ENCODE peak calls at places on chromosomes 3 and 15, in four cellular contexts. Q is thoracic aorta, M is cardiac muscle cell, T is endothelial cell of umbilical vein. H is an unnamed sample.

GRCh38 chr3:23836536-23837230 is 30.9 kb downstream of the UBE2E1 start:
- DNase-seq in T (no peak), Q (no peak), M (no peak), H (no peak)

GRCh38 chr15:95169701-95170459 is 938.5 kb downstream of the MCTP2 start:
- DNase-seq in T (no peak), Q (no peak), M (peak; percentile 0), H (no peak)

GRCh38 chr3:156617145-156617544 is 57.2 kb upstream of the TIPARP start:
- DNase-seq in T (no peak), M (no peak), Q (no peak), H (no peak)

GRCh38 chr3:58180940-58181587 is 29.7 kb downstream of the DNASE1L3 start:
- DNase-seq in Q (no peak), T (no peak), M (no peak), H (no peak)

GRCh38 chr3:143120716-143121239 is 1.2 kb downstream of the CHST2 start:
- DNase-seq in M (peak; percentile 47), T (peak; percentile 43), Q (no peak), H (no peak)

GRCh38 chr3:177530908-177531307 is 333.6 kb upstream of the TBL1XR1 start:
- DNase-seq in M (no peak), T (no peak), Q (no peak), H (no peak)

GRCh38 chr3:57731311-57731710 is 24.8 kb upstream of the SLMAP start:
- DNase-seq in Q (no peak), M (no peak), T (no peak), H (no peak)

GRCh38 chr3:11201246-11202024 is 47.1 kb downstream of the HRH1 start:
- DNase-seq in M (no peak), Q (peak; percentile 34), T (peak; percentile 97), H (no peak)

GRCh38 chr15:68775671-68776476 is 44.8 kb downstream of the ANP32A start:
- DNase-seq in M (no peak), Q (peak; percentile 60), T (peak; percentile 48), H (no peak)

GRCh38 chr3:185371683-185372082 is 8.7 kb downstream of the MAP3K13 start:
- DNase-seq in T (no peak), Q (no peak), M (no peak), H (no peak)

GRCh38 chr3:46736006-46736872 is 18.6 kb upstream of the PRSS50 start:
- DNase-seq in Q (no peak), M (no peak), T (no peak), H (no peak)

GRCh38 chr3:34351857-34352545 is 553.6 kb downstream of the PDCD6IP start:
- DNase-seq in Q (no peak), M (peak; percentile 68), T (no peak), H (no peak)

GRCh38 chr15:66831801-66832390 is 129.9 kb downstream of the SMAD6 start:
- DNase-seq in T (no peak), Q (no peak), M (no peak), H (no peak)

GRCh38 chr3:196968233-196969000 is at the start of gene PIGZ:
- DNase-seq in M (peak; percentile 62), T (peak; percentile 25), Q (no peak), H (no peak)

GRCh38 chr3:54225841-54226528 is 103.6 kb downstream of the CACNA2D3 start:
- DNase-seq in Q (no peak), T (no peak), M (peak; percentile 8), H (no peak)

GRCh38 chr3:182814419-182815160 is 21.3 kb downstream of the ATP11B start:
- DNase-seq in Q (no peak), T (no peak), M (no peak), H (no peak)

GRCh38 chr3:176953106-176954080 is 243.9 kb downstream of the TBL1XR1 start:
- DNase-seq in T (no peak), Q (no peak), M (no peak), H (no peak)

GRCh38 chr3:46667061-46667621 is 26.3 kb downstream of the ALS2CL start:
- DNase-seq in T (no peak), Q (no peak), M (no peak), H (no peak)

GRCh38 chr3:129064969-129065726 is 4.6 kb downstream of the GP9 start:
- DNase-seq in M (no peak), Q (no peak), T (no peak), H (no peak)

GRCh38 chr3:66483006-66483928 is 17.6 kb downstream of the LRIG1 start:
- DNase-seq in T (peak; percentile 81), M (no peak), Q (peak; percentile 59), H (no peak)

GRCh38 chr15:93312891-93313486 is 224.0 kb upstream of the RGMA start:
- DNase-seq in T (no peak), Q (no peak), M (no peak), H (no peak)

GRCh38 chr3:184637705-184638104 is 74.2 kb downstream of the MAGEF1 start:
- DNase-seq in T (no peak), M (no peak), Q (no peak), H (no peak)

GRCh38 chr15:29613951-29614382 is 208.3 kb downstream of the TJP1 start:
- DNase-seq in T (no peak), M (no peak), Q (no peak), H (no peak)

GRCh38 chr3:53161820-53162671 is 1.0 kb downstream of the PRKCD start:
- DNase-seq in M (peak; percentile 53), T (peak; percentile 16), Q (no peak), H (peak; percentile 29)

GRCh38 chr3:126083511-126083912 is 412 bp downstream of the SLC41A3 start:
- DNase-seq in T (peak; percentile 18), Q (no peak), M (peak; percentile 77), H (peak; percentile 16)

GRCh38 chr3:146156801-146157310 is 4.1 kb downstream of the PLOD2 start:
- DNase-seq in T (peak; percentile 58), Q (no peak), M (no peak), H (no peak)

GRCh38 chr3:73423133-73423532 is 201.6 kb downstream of the PDZRN3 start:
- DNase-seq in M (no peak), T (no peak), Q (no peak), H (no peak)

GRCh38 chr3:15527031-15527459 is 5.5 kb upstream of the COLQ start:
- DNase-seq in Q (no peak), M (peak; percentile 62), T (no peak), H (no peak)

GRCh38 chr3:6739288-6739687 is 121.6 kb upstream of the GRM7 start:
- DNase-seq in M (no peak), T (no peak), Q (no peak), H (no peak)

GRCh38 chr3:23600178-23600577 is 205.6 kb upstream of the UBE2E1 start:
- DNase-seq in M (no peak), T (no peak), Q (no peak), H (no peak)

GRCh38 chr3:137385922-137386321 is 378.2 kb upstream of the SOX14 start:
- DNase-seq in M (no peak), T (no peak), Q (no peak), H (no peak)

GRCh38 chr15:32831458-32831857 is 113.7 kb downstream of the GREM1 start:
- DNase-seq in Q (no peak), M (no peak), T (no peak), H (no peak)

GRCh38 chr3:48556796-48557626 is at the start of gene PFKFB4:
- DNase-seq in T (peak; percentile 99), Q (peak; percentile 97), M (peak; percentile 99), H (peak; percentile 99)
- H3K4me1 ChIP-seq in T (peaks cover 12% of the 10 kb centered on the region), Q (peaks cover 28% of the 10 kb centered on the region), M (peaks cover 59% of the 10 kb centered on the region), H (peaks cover 12% of the 10 kb centered on the region)

GRCh38 chr3:78351338-78351737 is 1311.4 kb downstream of the ROBO2 start:
- DNase-seq in Q (no peak), T (no peak), M (no peak), H (no peak)
- H3K4me1 ChIP-seq in Q (no peaks in the 10 kb centered on the region), T (no peaks in the 10 kb centered on the region), M (peaks cover 7% of the 10 kb centered on the region), H (no peaks in the 10 kb centered on the region)

GRCh38 chr15:78065973-78066946 is 11.3 kb downstream of the TBC1D2B start:
- DNase-seq in T (no peak), Q (no peak), M (no peak), H (no peak)

GRCh38 chr15:78065284-78065872 is 12.1 kb downstream of the TBC1D2B start:
- DNase-seq in M (no peak), Q (no peak), T (peak; percentile 68), H (no peak)

GRCh38 chr15:78064544-78064943 is 13.0 kb downstream of the TBC1D2B start:
- DNase-seq in T (no peak), Q (no peak), M (no peak), H (no peak)

GRCh38 chr15:78061963-78062427 is 15.5 kb downstream of the TBC1D2B start:
- DNase-seq in M (peak; percentile 63), Q (no peak), T (peak; percentile 34), H (no peak)

GRCh38 chr15:78063966-78064365 is 13.5 kb downstream of the TBC1D2B start:
- DNase-seq in T (no peak), M (no peak), Q (no peak), H (no peak)
- H3K4me1 ChIP-seq in T (peaks cover 55% of the 10 kb centered on the region), M (peaks cover 8% of the 10 kb centered on the region), Q (peaks cover 65% of the 10 kb centered on the region), H (peaks cover 69% of the 10 kb centered on the region)

DNA sequence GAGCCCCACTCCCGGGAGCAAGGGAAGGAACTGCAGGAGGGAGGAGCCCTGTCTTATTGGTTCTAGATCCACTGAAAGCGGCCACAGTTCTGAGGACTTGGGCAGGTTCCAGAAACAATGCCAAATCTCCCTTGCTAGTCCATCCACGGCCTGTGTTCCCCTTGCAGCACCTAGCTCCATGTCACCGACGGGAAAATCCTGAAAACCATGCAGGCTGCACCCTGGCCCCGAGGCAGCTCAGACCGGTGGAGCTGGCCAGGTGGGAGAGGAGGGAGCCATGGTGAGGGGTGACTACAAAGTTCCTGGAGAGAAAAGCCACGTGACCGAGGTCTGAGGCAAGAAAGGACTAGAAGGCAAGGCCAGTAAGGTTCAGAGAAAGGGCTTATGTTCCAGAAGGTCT is 5.5 kb downstream of the MGLL start:
- DNase-seq in M (no peak), T (no peak), Q (no peak), H (no peak)
- H3K4me1 ChIP-seq in M (no peaks in the 10 kb centered on the region), T (peaks cover 18% of the 10 kb centered on the region), Q (peaks cover 9% of the 10 kb centered on the region), H (no peaks in the 10 kb centered on the region)

GRCh38 chr15:85475711-85476110 is 95.3 kb downstream of the AKAP13 start:
- DNase-seq in T (no peak), Q (no peak), M (no peak), H (no peak)
- H3K4me1 ChIP-seq in T (peaks cover 40% of the 10 kb centered on the region), Q (no peaks in the 10 kb centered on the region), M (peaks cover 22% of the 10 kb centered on the region), H (peaks cover 14% of the 10 kb centered on the region)

DNA sequence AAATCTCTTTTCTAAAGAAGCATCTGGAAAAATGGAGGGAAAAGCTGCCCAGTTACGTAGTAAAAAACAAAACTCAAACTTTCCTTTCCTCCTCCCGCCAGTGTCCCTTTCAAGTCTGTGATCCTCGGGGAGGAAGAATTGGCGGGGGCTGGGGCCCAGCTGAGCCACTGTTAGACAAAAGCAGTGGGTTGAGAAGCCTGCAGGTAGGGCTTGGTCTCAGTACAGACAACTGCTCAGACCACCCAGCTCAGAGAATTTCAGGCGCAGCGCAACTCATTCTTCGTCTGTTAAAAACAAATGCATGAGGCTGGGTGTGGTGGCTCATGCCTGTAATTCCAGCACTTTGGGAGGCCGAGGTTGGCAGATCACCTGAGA is 117.1 kb downstream of the MYLK start:
- DNase-seq in M (no peak), Q (no peak), T (no peak), H (no peak)
- H3K4me1 ChIP-seq in M (no peaks in the 10 kb centered on the region), Q (peaks cover 26% of the 10 kb centered on the region), T (no peaks in the 10 kb centered on the region), H (no peaks in the 10 kb centered on the region)

GRCh38 chr15:63602595-63602994 is 5.4 kb downstream of the FBXL22 start:
- DNase-seq in T (no peak), M (no peak), Q (no peak), H (no peak)
- H3K4me1 ChIP-seq in T (peaks cover 17% of the 10 kb centered on the region), M (peaks cover 28% of the 10 kb centered on the region), Q (peaks cover 10% of the 10 kb centered on the region), H (peaks cover 33% of the 10 kb centered on the region)